ENCODE peak calls at places on chromosome 7, in five cellular contexts. X, W, J, U and E are unnamed samples. For H3K27me3, the result is how much of the 10 kb centered on the place peaks cover.

GRCh38 chr7:27129729-27130539 is 623 bp downstream of the HOXA4 start:
- DNase-seq in X (no peak), W (no peak), J (no peak), U (no peak), E (peak)

GRCh38 chr7:129664029-129665012 is 52.8 kb downstream of the NRF1 start:
- DNase-seq in X (peak), W (peak), J (peak), U (no peak), E (no peak)

GRCh38 chr7:134879815-134880475 is 100.5 kb downstream of the CALD1 start:
- DNase-seq in X (no peak), W (no peak), J (no peak), U (no peak), E (no peak)

GRCh38 chr7:34093276-34093675 is 187.9 kb downstream of the BMPER start:
- DNase-seq in X (no peak), W (no peak), J (no peak), U (no peak), E (no peak)

GRCh38 chr7:54419209-54419608 is 123.0 kb upstream of the VSTM2A start:
- DNase-seq in X (no peak), W (no peak), J (no peak), U (no peak), E (no peak)

GRCh38 chr7:90955641-90956207 is 308.5 kb upstream of the FZD1 start:
- DNase-seq in X (no peak), W (no peak), J (no peak), U (no peak), E (no peak)

GRCh38 chr7:51005074-51005473 is 222.4 kb upstream of the GRB10 start:
- DNase-seq in X (no peak), W (no peak), J (no peak), U (no peak), E (no peak)

GRCh38 chr7:105723582-105723981 is 142.3 kb upstream of the EFCAB10 start:
- DNase-seq in X (no peak), W (no peak), J (no peak), U (no peak), E (no peak)

GRCh38 chr7:138478499-138478908 is 18.4 kb downstream of the TRIM24 start:
- DNase-seq in X (no peak), W (peak), J (no peak), U (no peak), E (no peak)

GRCh38 chr7:134926396-134926795 is 59.9 kb upstream of the AGBL3 start:
- DNase-seq in X (no peak), W (no peak), J (no peak), U (no peak), E (no peak)

GRCh38 chr7:80312139-80312661 is 177.6 kb downstream of the GNAI1 start:
- DNase-seq in X (peak), W (peak), J (peak), U (no peak), E (no peak)

GRCh38 chr7:132225216-132226030 is 350.8 kb downstream of the PLXNA4 start:
- DNase-seq in X (no peak), W (no peak), J (no peak), U (no peak), E (no peak)

GRCh38 chr7:105178177-105178576 is 164.2 kb downstream of the KMT2E start:
- DNase-seq in X (no peak), W (no peak), J (no peak), U (no peak), E (no peak)

GRCh38 chr7:139733751-139734150 is 44.0 kb downstream of the HIPK2 start:
- DNase-seq in X (no peak), W (no peak), J (peak), U (no peak), E (no peak)

GRCh38 chr7:73817121-73817520 is 13.7 kb upstream of the CLDN4 start:
- DNase-seq in X (no peak), W (no peak), J (no peak), U (no peak), E (no peak)

GRCh38 chr7:22647451-22648257 is 79.3 kb upstream of the IL6 start:
- DNase-seq in X (no peak), W (peak), J (peak), U (no peak), E (no peak)

GRCh38 chr7:110604885-110605284 is 486.0 kb upstream of the LRRN3 start:
- DNase-seq in X (no peak), W (no peak), J (no peak), U (no peak), E (no peak)

GRCh38 chr7:87110778-87111177 is 41.5 kb upstream of the DMTF1 start:
- DNase-seq in X (no peak), W (peak), J (peak), U (no peak), E (no peak)

GRCh38 chr7:152193882-152194281 is 168.4 kb downstream of the GALNT11 start:
- DNase-seq in X (no peak), W (no peak), J (no peak), U (no peak), E (no peak)

GRCh38 chr7:38367301-38367700 is 93.9 kb upstream of the TARP start:
- DNase-seq in X (no peak), W (no peak), J (no peak), U (no peak), E (no peak)
- H3K27me3 ChIP-seq in X (under half), W (under half), J (under half), U (under half), E (under half)

GRCh38 chr7:30148951-30149459 is 14.2 kb downstream of the MTURN start:
- DNase-seq in X (no peak), W (no peak), J (no peak), U (no peak), E (no peak)
- H3K27ac ChIP-seq in X (no peak), W (no peak), J (no peak), U (peak), E (no peak)

DNA sequence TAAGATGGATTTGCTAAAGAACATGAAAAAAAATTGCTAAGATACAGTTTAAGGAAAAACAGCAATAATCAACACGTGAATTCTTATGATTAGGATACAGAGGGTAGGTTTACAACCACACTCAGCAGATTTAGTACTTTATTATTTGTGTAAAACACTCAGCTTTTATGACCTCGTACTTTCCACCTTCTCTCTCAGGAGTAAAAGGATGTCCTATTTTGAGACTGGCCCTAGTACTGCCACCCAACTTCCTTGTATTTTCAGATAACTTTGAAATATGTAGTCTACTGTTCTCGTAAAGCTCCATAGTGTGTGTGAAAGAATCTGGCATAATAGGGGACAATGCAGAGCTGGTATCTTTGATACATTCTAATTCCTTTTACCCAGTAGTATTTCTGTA is 186.2 kb downstream of the ARL4A start:
- DNase-seq in X (no peak), W (no peak), J (no peak), U (no peak), E (no peak)
- H3K27me3 ChIP-seq in X (under half), W (under half), J (under half), U (under half), E (under half)

DNA sequence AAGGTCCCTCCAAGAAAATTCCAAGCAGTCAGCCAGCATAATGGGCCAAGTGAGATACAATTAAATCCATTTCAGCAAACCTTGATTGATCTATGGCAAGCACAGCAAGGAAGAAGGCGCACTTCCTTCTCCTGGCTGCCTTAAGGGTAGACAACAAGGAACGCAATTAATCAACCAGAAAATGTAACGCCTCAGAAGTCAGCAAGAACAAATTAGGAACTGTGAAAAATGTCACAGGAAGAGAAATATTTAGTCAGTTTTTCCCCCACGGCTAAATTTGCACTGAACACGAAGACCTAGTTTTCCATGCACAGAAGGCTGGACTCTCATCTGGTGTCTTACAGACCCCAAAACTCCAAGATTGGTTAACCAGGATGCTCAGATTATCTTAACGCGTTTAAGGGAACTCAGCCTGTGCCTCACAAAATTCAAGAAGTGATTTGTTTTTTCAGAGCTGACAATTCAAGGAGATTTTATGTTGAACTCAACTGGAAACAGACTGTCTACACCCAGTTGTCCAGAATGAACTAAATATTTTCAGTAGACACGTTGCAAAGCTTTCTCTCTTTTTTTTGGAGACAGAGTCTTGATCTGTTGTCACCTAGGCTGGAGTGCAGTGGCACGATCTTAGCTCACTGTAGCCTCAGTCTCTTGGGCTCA is 14.3 kb downstream of the SNX8 start:
- DNase-seq in X (no peak), W (no peak), J (no peak), U (no peak), E (no peak)
- H3K27ac ChIP-seq in X (no peak), W (no peak), J (no peak), U (no peak), E (peak)

DNA sequence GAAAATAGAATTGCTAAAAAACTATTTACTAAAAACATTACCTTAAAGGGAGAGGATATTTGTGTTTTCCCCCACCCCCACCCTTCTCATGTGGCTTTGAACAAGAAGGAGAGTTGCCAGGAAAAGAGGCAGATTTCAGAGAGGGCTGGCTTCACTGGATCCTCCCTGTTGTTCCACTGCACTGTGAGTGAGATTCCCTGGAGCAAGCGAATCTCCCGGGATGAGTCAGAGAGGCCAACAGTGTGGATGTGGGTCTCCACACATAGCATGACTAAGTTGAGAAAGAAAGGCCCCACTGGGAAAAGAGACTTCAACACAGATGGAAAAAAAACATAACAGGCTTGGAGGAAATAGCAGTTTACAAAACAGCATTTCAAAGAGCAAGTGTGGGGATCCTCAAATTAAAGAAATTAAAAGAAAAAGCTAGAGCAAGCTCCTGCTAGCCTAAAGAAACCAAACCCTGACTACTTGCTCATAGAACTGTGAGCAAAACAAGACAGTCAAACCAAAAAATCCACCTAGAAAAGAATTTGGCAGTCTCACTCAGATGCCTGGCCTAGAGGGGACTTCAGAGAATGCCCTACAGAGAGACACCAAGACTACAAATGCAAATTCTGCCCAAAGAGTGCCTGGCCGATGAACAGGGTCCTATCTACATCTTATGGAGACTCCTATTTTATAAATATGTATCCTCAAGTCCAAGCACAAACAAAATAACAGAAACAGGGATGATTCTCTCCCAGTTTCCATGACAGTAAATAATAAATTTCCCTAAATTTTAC is 3.4 kb downstream of the CAV1 start:
- DNase-seq in X (no peak), W (peak), J (peak), U (no peak), E (no peak)
- H3K27me3 ChIP-seq in X (under half), W (under half), J (under half), U (under half), E (under half)

DNA sequence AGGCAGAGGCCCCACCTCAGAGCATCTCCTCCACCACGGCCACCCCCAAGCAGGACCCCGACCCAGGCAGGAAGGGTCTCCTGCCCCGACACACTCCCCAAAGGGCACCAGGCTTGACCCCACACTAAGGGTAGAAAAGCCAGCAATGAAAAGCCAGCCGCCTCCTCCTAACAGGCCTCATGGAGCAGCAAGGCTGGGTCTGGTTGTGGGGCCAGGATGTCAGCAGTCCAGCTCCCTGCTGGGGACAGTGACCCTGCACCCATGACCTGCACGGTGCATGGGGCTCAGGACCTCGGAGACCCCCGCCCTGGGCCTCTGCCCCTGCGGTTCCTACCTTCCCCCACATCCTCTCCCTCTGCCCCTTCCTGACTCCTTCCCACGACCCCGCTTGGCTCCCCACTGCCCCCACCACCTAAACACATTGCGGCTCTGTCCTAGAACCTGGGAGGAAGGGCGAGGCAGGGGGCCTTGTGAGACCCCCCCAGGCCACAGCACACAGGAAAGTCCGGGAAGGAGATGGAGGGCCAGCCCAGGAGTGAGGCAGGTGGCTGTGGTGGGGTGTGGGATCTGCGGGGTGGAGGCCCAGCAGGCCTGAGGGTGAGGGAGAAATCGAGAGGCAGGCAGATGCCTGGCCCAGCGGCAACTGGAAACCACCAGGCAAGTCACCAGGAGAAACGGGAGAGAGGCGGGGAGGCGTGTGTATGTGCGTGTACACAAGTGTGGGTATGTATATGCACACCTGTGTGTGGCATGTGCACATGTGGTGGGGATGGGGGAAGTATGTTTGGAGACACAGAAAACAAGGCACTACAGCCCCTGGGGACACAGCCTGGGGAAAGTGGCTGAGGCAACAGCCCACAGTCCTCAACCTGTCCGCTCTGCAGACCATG is 229.9 kb downstream of the MAD1L1 start:
- DNase-seq in X (no peak), W (no peak), J (no peak), U (no peak), E (no peak)
- H3K27ac ChIP-seq in X (no peak), W (no peak), J (no peak), U (no peak), E (no peak)

DNA sequence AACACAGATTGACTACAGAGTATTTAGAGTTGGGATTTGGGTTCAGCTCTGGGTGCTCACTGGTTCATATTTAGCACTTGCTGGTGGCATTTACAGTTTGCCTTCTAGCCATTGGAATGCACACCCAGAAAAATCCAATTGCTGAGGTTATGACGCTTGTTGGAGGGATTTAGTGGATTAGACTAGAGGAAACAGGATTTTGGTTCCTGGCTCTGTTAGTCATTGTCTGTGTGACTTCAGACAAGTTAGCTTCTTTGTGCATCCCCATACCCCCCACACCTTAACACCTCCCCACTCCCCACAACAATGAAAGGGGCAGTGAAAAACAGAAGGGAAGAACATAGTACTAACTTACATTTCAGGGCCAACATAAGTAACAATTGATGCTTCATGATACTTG is 35.6 kb upstream of the SDHAF3 start:
- DNase-seq in X (no peak), W (no peak), J (no peak), U (no peak), E (no peak)
- H3K27me3 ChIP-seq in X (under half), W (under half), J (under half), U (under half), E (under half)